ENCODE peak calls at places on chromosomes 7 and 10, in four cellular contexts. X is NCI-H510A treated with DMSO at 0.1 percent for 48 hours, A is germinal center, M is cardiac fibroblast. K is an unnamed sample.

GRCh38 chr7:18534481-18534880 is 38.9 kb downstream of the HDAC9 start:
- DNase-seq in M (no peak), A (no peak), X (no peak), K (no peak)

GRCh38 chr7:152435384-152436278 is at the start of gene KMT2C:
- DNase-seq in A (peak), M (peak), X (no peak), K (peak)

GRCh38 chr10:70714245-70714644 is 41.9 kb downstream of the ADAMTS14 start:
- DNase-seq in A (no peak), X (no peak), M (no peak), K (no peak)

GRCh38 chr10:62250594-62251198 is 17.9 kb downstream of the RTKN2 start:
- DNase-seq in X (no peak), M (peak), A (no peak), K (no peak)

GRCh38 chr7:146096994-146097393 is 19.6 kb upstream of the CNTNAP2 start:
- DNase-seq in A (no peak), X (no peak), M (no peak), K (no peak)

GRCh38 chr7:104272767-104273384 is 55.5 kb upstream of the LHFPL3 start:
- DNase-seq in X (peak), A (peak), M (peak), K (no peak)

GRCh38 chr10:69048103-69048502 is 39.8 kb upstream of the SRGN start:
- DNase-seq in X (no peak), M (peak), A (no peak), K (no peak)

GRCh38 chr7:130383187-130383980 is 3.1 kb downstream of the CPA1 start:
- DNase-seq in X (no peak), A (no peak), M (no peak), K (no peak)

GRCh38 chr10:58384999-58385783 is at the start of gene TFAM:
- DNase-seq in M (peak), X (peak), A (peak), K (peak)

GRCh38 chr7:149125189-149125863 is 798 bp downstream of the ZNF425 start:
- DNase-seq in M (peak), X (no peak), A (no peak), K (no peak)

GRCh38 chr10:87608756-87609155 is 50.9 kb upstream of the PAPSS2 start:
- DNase-seq in A (no peak), X (no peak), M (no peak), K (no peak)

GRCh38 chr7:88835147-88835728 is 39.7 kb upstream of the TEX47 start:
- DNase-seq in M (peak), A (peak), X (peak), K (no peak)

GRCh38 chr10:4221315-4221714 is 436.3 kb upstream of the KLF6 start:
- DNase-seq in M (peak), A (no peak), X (no peak), K (peak)

GRCh38 chr10:1402821-1403507 is 334.4 kb downstream of the ADARB2 start:
- DNase-seq in X (no peak), M (no peak), A (no peak), K (no peak)

GRCh38 chr10:25867321-25867720 is 66.7 kb upstream of the MYO3A start:
- DNase-seq in X (no peak), M (peak), A (no peak), K (no peak)

GRCh38 chr7:7486362-7486761 is 49.3 kb downstream of the COL28A1 start:
- DNase-seq in M (no peak), X (no peak), A (no peak), K (no peak)

GRCh38 chr7:50210706-50211115 is 93.8 kb upstream of the IKZF1 start:
- DNase-seq in M (no peak), X (no peak), A (no peak), K (no peak)

GRCh38 chr10:132627736-132628512 is 90.3 kb downstream of the INPP5A start:
- DNase-seq in A (no peak), M (peak), X (no peak), K (no peak)

GRCh38 chr10:103612462-103613365 is 119.2 kb downstream of the NEURL1 start:
- DNase-seq in A (no peak), M (peak), X (no peak), K (no peak)

GRCh38 chr10:50794490-50794889 is 54.8 kb downstream of the ASAH2B start:
- DNase-seq in X (no peak), A (no peak), M (no peak), K (no peak)

K was measured in naive B cell.